ENCODE peak calls at places on chromosomes 11 and 22, in ten cellular contexts. X, O, Y, F, T, S, I, V, G and C are unnamed samples.

GRCh38 chr11:11579012-11579755 is 42.6 kb downstream of the GALNT18 start:
- DNase-seq in V (no peak), O (no peak), F (no peak), G (no peak), S (no peak), T (no peak), Y (no peak), I (no peak), X (peak; percentile 28), C (no peak)

GRCh38 chr11:11841121-11841604 is 609 bp upstream of the USP47 start:
- DNase-seq in T (peak; percentile 76), X (peak; percentile 61), I (no peak), V (peak; percentile 28), O (peak; percentile 49), S (no peak), F (peak; percentile 52), G (peak; percentile 33), Y (no peak), C (peak; percentile 77)

GRCh38 chr22:40534379-40535188 is 101.9 kb downstream of the MRTFA start:
- DNase-seq in V (peak; percentile 39), O (no peak), Y (no peak), S (peak; percentile 52), T (no peak), G (no peak), I (peak; percentile 71), X (no peak), F (no peak), C (no peak)

GRCh38 chr11:59801981-59802638 is 8.5 kb downstream of the MRPL16 start:
- DNase-seq in F (peak; percentile 47), S (peak; percentile 24), Y (no peak), O (peak; percentile 26), I (peak; percentile 36), G (no peak), X (peak; percentile 17), V (peak; percentile 53), T (no peak), C (peak; percentile 56)

GRCh38 chr22:47816121-47816915 is 1053.9 kb downstream of the TBC1D22A start:
- DNase-seq in F (no peak), Y (no peak), G (no peak), V (no peak), I (no peak), T (no peak), X (no peak), S (no peak), O (no peak), C (no peak)

GRCh38 chr11:113994077-113994954 is 19.4 kb downstream of the HTR3A start:
- DNase-seq in V (peak; percentile 43), T (no peak), G (peak; percentile 36), O (peak; percentile 27), F (peak; percentile 18), Y (peak; percentile 16), I (no peak), S (no peak), X (peak; percentile 43), C (no peak)

GRCh38 chr11:47986742-47987141 is 6.4 kb downstream of the PTPRJ start:
- DNase-seq in V (peak; percentile 73), S (peak; percentile 67), F (no peak), O (no peak), T (peak; percentile 6), I (no peak), Y (no peak), X (no peak), G (no peak), C (no peak)

GRCh38 chr11:44775366-44776356 is 48.9 kb downstream of the TSPAN18 start:
- DNase-seq in Y (peak; percentile 35), F (peak; percentile 63), V (peak; percentile 64), I (peak; percentile 28), S (peak; percentile 32), G (peak; percentile 64), T (no peak), O (peak; percentile 16), X (peak; percentile 71), C (peak; percentile 83)

GRCh38 chr22:37051629-37052385 is at the start of gene KCTD17:
- DNase-seq in X (peak; percentile 56), Y (peak; percentile 66), G (peak; percentile 70), I (peak; percentile 59), T (peak; percentile 88), V (peak; percentile 58), S (peak; percentile 53), O (peak; percentile 74), F (peak; percentile 65), C (peak; percentile 93)

GRCh38 chr11:128719556-128719824 is 25.6 kb downstream of the FLI1 start:
- DNase-seq in O (no peak), T (no peak), S (no peak), X (no peak), Y (no peak), F (no peak), I (no peak), V (no peak), G (no peak), C (no peak)
- H3K4me3 ChIP-seq in O (no peak overlapping the region), T (no peak overlapping the region), S (no peak overlapping the region), X (no peak overlapping the region), Y (peak overlapping the region; percentile 73), F (no peak overlapping the region), I (no peak overlapping the region), V (no peak overlapping the region), G (no peak overlapping the region), C (no peak overlapping the region)

GRCh38 chr11:45892856-45893255 is 7.4 kb downstream of the MAPK8IP1 start:
- DNase-seq in T (no peak), F (no peak), X (no peak), Y (no peak), I (no peak), O (no peak), S (no peak), V (no peak), G (no peak), C (no peak)

GRCh38 chr11:45897556-45897955 is 9.5 kb downstream of the FREY1 start:
- DNase-seq in F (no peak), S (no peak), X (no peak), G (no peak), I (no peak), O (no peak), V (no peak), T (peak; percentile 61), Y (no peak), C (no peak)

GRCh38 chr11:45894555-45895247 is 9.2 kb downstream of the MAPK8IP1 start:
- DNase-seq in S (no peak), V (no peak), G (no peak), F (no peak), X (no peak), O (no peak), Y (no peak), I (no peak), T (no peak), C (no peak)

GRCh38 chr11:45896392-45897068 is 10.5 kb downstream of the FREY1 start:
- DNase-seq in F (no peak), I (no peak), V (no peak), Y (no peak), X (peak; percentile 57), O (no peak), S (no peak), T (peak; percentile 74), G (no peak), C (no peak)

DNA sequence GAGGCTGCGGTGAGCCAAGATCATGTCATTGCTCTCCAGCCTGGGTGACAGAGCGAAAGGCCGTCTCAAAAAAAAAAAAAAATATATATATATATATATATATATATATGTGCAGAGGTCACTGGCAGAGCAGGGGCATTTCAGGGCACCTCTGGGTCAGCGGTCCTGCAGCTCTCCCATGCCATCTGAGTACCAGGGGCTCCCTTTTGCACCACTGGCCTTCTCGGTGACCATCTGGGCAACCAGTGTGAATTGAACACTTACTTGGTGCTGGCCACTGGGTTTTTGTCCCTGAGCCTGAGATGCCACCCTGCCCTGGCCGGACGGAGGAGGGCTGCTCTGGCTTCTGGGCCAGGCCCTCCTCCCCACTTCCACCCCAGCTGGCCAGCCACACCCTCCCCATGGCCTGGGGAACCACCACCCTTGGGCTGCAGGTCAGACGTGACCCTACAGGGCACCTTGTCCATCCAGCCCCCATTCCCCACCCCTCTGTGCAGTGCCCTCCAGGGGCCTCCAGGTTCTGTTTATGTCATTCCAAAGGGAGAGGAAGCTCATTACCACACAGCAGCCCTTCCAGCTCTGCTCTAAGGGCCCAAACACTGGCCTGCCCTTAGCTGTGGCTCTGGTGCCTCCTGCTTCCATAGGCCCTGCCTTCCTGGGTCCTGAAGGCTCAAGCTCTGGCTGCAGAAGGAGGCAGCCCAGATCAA is 10.3 kb downstream of the MAPK8IP1 start:
- DNase-seq in S (no peak), Y (no peak), O (no peak), I (no peak), F (no peak), X (no peak), G (no peak), V (no peak), T (peak; percentile 56), C (no peak)
- H3K27ac ChIP-seq in S (no peak overlapping the region), Y (no peak overlapping the region), O (no peak overlapping the region), I (no peak overlapping the region), F (no peak overlapping the region), X (no peak overlapping the region), G (no peak overlapping the region), V (no peak overlapping the region), T (no peak overlapping the region), C (no peak overlapping the region)

GRCh38 chr11:15863411-15863810 is 492.9 kb downstream of the SOX6 start:
- DNase-seq in V (no peak), G (no peak), T (no peak), X (no peak), F (no peak), O (no peak), Y (no peak), S (no peak), I (peak; percentile 10), C (no peak)

GRCh38 chr11:15854245-15854644 is 502.1 kb downstream of the SOX6 start:
- DNase-seq in X (no peak), T (no peak), F (no peak), V (no peak), S (no peak), Y (no peak), I (no peak), O (no peak), G (no peak), C (no peak)

GRCh38 chr11:15861256-15861655 is 495.1 kb downstream of the SOX6 start:
- DNase-seq in S (no peak), Y (no peak), G (no peak), F (no peak), T (no peak), I (no peak), O (no peak), X (no peak), V (no peak), C (no peak)

GRCh38 chr11:15859411-15859810 is 496.9 kb downstream of the SOX6 start:
- DNase-seq in O (no peak), V (no peak), T (no peak), X (no peak), S (no peak), Y (no peak), G (no peak), I (no peak), F (no peak), C (no peak)

GRCh38 chr11:15858881-15859280 is 497.5 kb downstream of the SOX6 start:
- DNase-seq in V (no peak), S (no peak), G (no peak), O (no peak), T (no peak), I (peak; percentile 10), Y (no peak), F (no peak), X (no peak), C (no peak)
- H3K9me3 ChIP-seq in V (no peaks in the 10 kb centered on the region), S (no peaks in the 10 kb centered on the region), G (no peaks in the 10 kb centered on the region), O (no peaks in the 10 kb centered on the region), T (no peaks in the 10 kb centered on the region), I (no peaks in the 10 kb centered on the region), Y (no peaks in the 10 kb centered on the region), F (no peaks in the 10 kb centered on the region), X (no peaks in the 10 kb centered on the region), C (no peaks in the 10 kb centered on the region)

GRCh38 chr11:111836766-111837165 is 34.6 kb downstream of the ALG9 start:
- DNase-seq in V (peak; percentile 61), G (no peak), Y (no peak), S (no peak), X (no peak), O (no peak), I (peak; percentile 52), F (no peak), T (no peak), C (no peak)
- H3K4me3 ChIP-seq in V (no peak overlapping the region), G (no peak overlapping the region), Y (no peak overlapping the region), S (no peak overlapping the region), X (no peak overlapping the region), O (no peak overlapping the region), I (no peak overlapping the region), F (no peak overlapping the region), T (no peak overlapping the region), C (no peak overlapping the region)